ENCODE peak calls at places on chromosomes 7 and 10, in six cellular contexts. A is hepatocyte, E is spleen, J is mammary epithelial cell, U is adipocyte, C is astrocyte. H is an unnamed sample. For H3K9me3, the result is how much of the 10 kb centered on the place peaks cover.

GRCh38 chr7:1850976-1851571 is 181.0 kb downstream of the ELFN1 start:
- DNase-seq in C (no peak), J (no peak), A (no peak), E (peak), U (no peak), H (no peak)

GRCh38 chr7:158827411-158828342 is 1.6 kb downstream of the ESYT2 start:
- DNase-seq in A (peak), E (no peak), U (peak), J (peak), C (peak), H (no peak)

GRCh38 chr7:100433592-100434296 is 2.6 kb downstream of the PPP1R35 start:
- DNase-seq in J (no peak), U (no peak), E (peak), A (no peak), C (no peak), H (no peak)

GRCh38 chr7:24395512-24395911 is 111.5 kb downstream of the NPY start:
- DNase-seq in A (no peak), E (no peak), J (no peak), U (no peak), C (no peak), H (no peak)

GRCh38 chr7:32905175-32905662 is 13.7 kb upstream of the KBTBD2 start:
- DNase-seq in U (peak), A (peak), E (no peak), J (peak), C (peak), H (peak)

GRCh38 chr10:113960617-113961260 is 82.9 kb upstream of the ADRB1 start:
- DNase-seq in E (no peak), C (peak), U (no peak), J (peak), A (peak), H (peak)

GRCh38 chr10:84511106-84511505 is 182.7 kb downstream of the CCSER2 start:
- DNase-seq in E (no peak), C (no peak), U (no peak), A (no peak), J (no peak), H (no peak)

GRCh38 chr10:96532523-96532922 is 18.8 kb upstream of the TLL2 start:
- DNase-seq in U (peak), J (no peak), A (no peak), E (no peak), C (no peak), H (no peak)

GRCh38 chr7:11243739-11244138 is 270.1 kb downstream of the PHF14 start:
- DNase-seq in U (no peak), J (no peak), A (no peak), E (no peak), C (no peak), H (no peak)

GRCh38 chr10:86041116-86041515 is 325.5 kb downstream of the GRID1 start:
- DNase-seq in U (no peak), A (no peak), E (no peak), C (no peak), J (no peak), H (no peak)

GRCh38 chr10:25175527-25176420 is 973 bp downstream of the GPR158 start:
- DNase-seq in E (no peak), A (peak), C (peak), U (no peak), J (no peak), H (peak)

GRCh38 chr7:106418094-106418493 is 133.3 kb upstream of the NAMPT start:
- DNase-seq in C (no peak), U (peak), E (no peak), J (peak), A (peak), H (no peak)

GRCh38 chr10:46524471-46525176 is 31.8 kb downstream of the GPRIN2 start:
- DNase-seq in E (peak), J (peak), C (peak), U (no peak), A (no peak), H (peak)

GRCh38 chr7:26912933-26913536 is 48.6 kb upstream of the SKAP2 start:
- DNase-seq in U (no peak), J (no peak), C (no peak), A (no peak), E (no peak), H (no peak)

GRCh38 chr7:3995187-3995586 is 686.9 kb upstream of the FOXK1 start:
- DNase-seq in E (no peak), A (no peak), C (no peak), J (no peak), U (no peak), H (peak)

GRCh38 chr7:110322796-110323195 is 768.1 kb upstream of the LRRN3 start:
- DNase-seq in A (no peak), J (no peak), U (no peak), C (no peak), E (no peak), H (no peak)

GRCh38 chr10:24844742-24845141 is 107.7 kb downstream of the PRTFDC1 start:
- DNase-seq in U (no peak), A (no peak), E (no peak), J (no peak), C (no peak), H (no peak)

GRCh38 chr10:67809107-67809506 is 28.9 kb downstream of the DNAJC12 start:
- DNase-seq in J (no peak), E (no peak), A (no peak), U (no peak), C (no peak), H (no peak)

GRCh38 chr7:6653101-6653995 is 16.2 kb downstream of the ZNF316 start:
- DNase-seq in A (no peak), E (no peak), C (no peak), U (no peak), J (no peak), H (no peak)

GRCh38 chr7:6654113-6654841 is 17.2 kb downstream of the ZNF316 start:
- DNase-seq in E (no peak), C (no peak), A (no peak), J (no peak), U (no peak), H (no peak)

GRCh38 chr7:6655636-6656385 is 18.7 kb downstream of the ZNF316 start:
- DNase-seq in C (no peak), A (no peak), J (no peak), U (no peak), E (no peak), H (no peak)

GRCh38 chr7:6656413-6656812 is 19.3 kb downstream of the ZNF316 start:
- DNase-seq in J (no peak), E (no peak), C (no peak), U (no peak), A (no peak), H (no peak)

DNA sequence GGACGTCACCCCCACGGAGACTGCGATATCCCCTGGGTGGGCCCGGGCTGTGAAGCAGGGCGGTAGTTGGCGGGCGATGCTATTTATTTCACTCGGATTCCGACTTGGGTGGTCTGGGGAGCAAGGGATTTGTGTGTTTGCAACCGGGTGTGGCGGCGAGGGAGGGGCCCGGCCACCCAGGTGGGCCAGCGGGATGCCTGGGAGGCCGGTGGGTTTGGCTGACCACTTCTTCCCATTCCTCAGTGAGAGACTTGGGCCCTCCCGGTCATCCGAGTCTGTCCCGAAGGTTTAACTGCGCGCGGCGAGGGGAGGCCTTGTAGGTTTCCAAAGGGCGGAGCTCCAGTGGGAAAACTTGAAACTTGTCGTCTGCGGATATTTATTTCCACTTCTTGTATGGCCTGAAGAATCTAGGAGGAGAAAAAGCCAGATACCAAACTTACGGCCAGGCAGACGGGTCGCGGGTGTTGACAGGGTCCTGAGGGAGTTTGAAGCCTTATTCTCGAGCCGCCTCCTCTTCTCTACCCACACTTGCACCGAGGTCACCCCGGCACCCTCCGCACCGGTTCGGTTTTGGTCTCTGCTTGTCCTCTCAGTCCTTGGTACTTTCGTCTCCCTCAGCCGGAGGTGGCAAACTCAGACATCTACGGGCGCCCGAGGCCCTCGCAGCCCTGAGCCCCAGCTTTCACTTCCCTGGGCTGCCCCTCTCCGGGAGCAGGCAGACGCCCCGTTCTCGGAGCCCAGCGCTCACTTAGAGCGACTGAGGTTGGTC is 17.9 kb downstream of the ZNF316 start:
- DNase-seq in J (no peak), A (no peak), C (no peak), E (no peak), U (no peak), H (no peak)
- H3K9me3 ChIP-seq in J (under half), A (under half), C (under half), E (under half), U (under half), H (under half)

DNA sequence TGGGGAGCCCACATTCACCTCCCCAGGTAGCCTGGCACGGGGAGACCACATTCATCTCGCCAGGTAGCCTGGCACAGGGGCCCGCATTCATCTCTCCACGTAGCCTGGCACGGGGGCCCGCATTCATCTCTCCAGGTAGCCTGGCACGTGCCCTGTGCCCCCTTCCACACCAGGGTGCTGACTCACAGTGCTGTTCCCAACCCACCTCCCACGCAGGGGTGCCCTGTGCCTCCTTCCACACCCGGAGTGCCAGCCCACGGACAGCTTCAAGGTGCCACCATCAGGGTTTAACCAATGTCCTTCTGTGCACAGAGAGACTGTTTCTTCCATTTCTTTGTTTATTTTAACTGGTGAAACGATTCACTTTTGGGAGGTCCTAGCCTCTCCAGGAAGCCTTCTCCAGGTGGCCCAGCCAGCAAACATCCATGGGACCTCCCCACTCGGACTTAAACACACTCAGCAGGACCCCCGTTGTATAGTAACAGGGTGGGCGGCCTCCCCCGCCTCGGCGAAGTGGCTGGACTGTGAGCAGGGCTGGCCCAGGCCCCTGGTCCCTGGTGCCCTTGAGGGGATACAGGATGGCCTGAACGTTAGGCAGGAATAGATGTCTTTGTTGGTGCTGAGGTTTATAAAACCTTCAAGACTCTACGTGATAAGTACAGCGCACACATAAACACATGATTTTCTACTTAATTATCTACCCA is 41.1 kb upstream of the FOXL3 start:
- DNase-seq in J (no peak), C (no peak), A (no peak), U (no peak), E (no peak), H (no peak)
- H3K9me3 ChIP-seq in J (under half), C (under half), A (under half), U (under half), E (under half), H (under half)

GRCh38 chr7:63042730-63043511 is 955.7 kb upstream of the ZNF722 start:
- DNase-seq in C (no peak), E (no peak), U (no peak), J (no peak), A (no peak), H (no peak)
- H3K9me3 ChIP-seq in C (under half), E (under half), U (under half), J (under half), A (under half), H (half or more)

GRCh38 chr10:131435760-131436448 is 124.4 kb upstream of the TCERG1L start:
- DNase-seq in U (no peak), J (no peak), C (no peak), E (no peak), A (no peak), H (no peak)
- H3K9me3 ChIP-seq in U (under half), J (under half), C (under half), E (under half), A (under half), H (under half)

GRCh38 chr10:10364916-10365315 is 652.8 kb upstream of the CELF2 start:
- DNase-seq in A (no peak), J (no peak), U (no peak), C (no peak), E (no peak), H (no peak)

GRCh38 chr10:10362780-10363179 is 654.9 kb upstream of the CELF2 start:
- DNase-seq in A (no peak), U (no peak), E (no peak), C (no peak), J (no peak), H (no peak)

GRCh38 chr10:10361486-10361885 is 656.2 kb upstream of the CELF2 start:
- DNase-seq in C (no peak), U (no peak), E (no peak), J (no peak), A (no peak), H (no peak)

GRCh38 chr10:10363217-10363616 is 654.5 kb upstream of the CELF2 start:
- DNase-seq in U (no peak), J (no peak), E (no peak), A (no peak), C (no peak), H (no peak)

GRCh38 chr10:10359263-10359662 is 658.4 kb upstream of the CELF2 start:
- DNase-seq in A (no peak), U (no peak), C (no peak), J (no peak), E (no peak), H (no peak)
- H3K9me3 ChIP-seq in A (under half), U (under half), C (under half), J (under half), E (under half), H (under half)

H was measured in neural progenitor cell.